ENCODE peak calls at places on chromosome 16, in seven cellular contexts. P is cardiac fibroblast; J is stimulated activated CD4-positive, alpha-beta T cell treated with anti-CD3 and anti-CD28 coated beads, Interleukin-2, amount 100 ng/mL, for 24 hours; O is iris pigment epithelial cell; Y is central memory CD4-positive, alpha-beta T cell; D is neuronal stem cell; A is hepatic stellate cell. E is an unnamed sample.

GRCh38 chr16:21950782-21951521 is 2.2 kb upstream of the UQCRC2 start:
- DNase-seq in O (peak), Y (peak), D (no peak), A (peak), J (no peak), P (peak), E (peak)

GRCh38 chr16:57319646-57320045 is 35.2 kb upstream of the PLLP start:
- DNase-seq in D (no peak), P (no peak), Y (no peak), A (no peak), O (no peak), J (no peak), E (no peak)

GRCh38 chr16:68144008-68144407 is 58.8 kb downstream of the NFATC3 start:
- DNase-seq in P (no peak), D (no peak), Y (no peak), O (no peak), A (no peak), J (no peak), E (no peak)

GRCh38 chr16:80231118-80231515 is 309.7 kb upstream of the DYNLRB2 start:
- DNase-seq in O (no peak), D (no peak), P (peak), J (no peak), A (no peak), Y (no peak), E (no peak)

GRCh38 chr16:892006-892405 is 78.8 kb downstream of the LMF1 start:
- DNase-seq in D (no peak), Y (no peak), O (no peak), A (no peak), J (no peak), P (no peak), E (no peak)

GRCh38 chr16:75385507-75386152 is 47.7 kb downstream of the CFDP1 start:
- DNase-seq in J (no peak), A (no peak), O (peak), P (peak), Y (peak), D (peak), E (peak)

GRCh38 chr16:85173981-85174751 is 61.9 kb upstream of the CIBAR2 start:
- DNase-seq in D (no peak), A (peak), P (peak), J (no peak), O (peak), Y (no peak), E (peak)

GRCh38 chr16:24052466-24053324 is 203.4 kb upstream of the CACNG3 start:
- DNase-seq in P (no peak), A (no peak), D (no peak), O (no peak), Y (no peak), J (no peak), E (no peak)

GRCh38 chr16:58377932-58378331 is 14.3 kb upstream of the GINS3 start:
- DNase-seq in O (peak), P (peak), J (no peak), D (no peak), A (no peak), Y (no peak), E (no peak)

GRCh38 chr16:83973581-83974385 is 5.7 kb downstream of the NECAB2 start:
- DNase-seq in D (no peak), J (no peak), P (no peak), Y (no peak), O (no peak), A (no peak), E (no peak)

GRCh38 chr16:12544477-12545291 is 259.0 kb downstream of the CPPED1 start:
- DNase-seq in P (no peak), Y (no peak), A (no peak), J (no peak), D (no peak), O (no peak), E (no peak)

GRCh38 chr16:11283820-11284248 is 2.7 kb upstream of the PRM1 start:
- DNase-seq in Y (no peak), O (no peak), J (no peak), P (peak), D (no peak), A (no peak), E (no peak)

GRCh38 chr16:70523621-70524405 is at the start of gene SF3B3:
- DNase-seq in J (peak), O (peak), D (peak), Y (peak), P (peak), A (peak), E (peak)

GRCh38 chr16:67406628-67407027 is 9.6 kb downstream of the ZDHHC1 start:
- DNase-seq in Y (no peak), A (peak), J (no peak), O (peak), P (peak), D (no peak), E (peak)

GRCh38 chr16:9900576-9900975 is 281.7 kb downstream of the GRIN2A start:
- DNase-seq in O (no peak), J (no peak), P (no peak), Y (no peak), A (no peak), D (no peak), E (no peak)

GRCh38 chr16:58022601-58023371 is 2.8 kb upstream of the MMP15 start:
- DNase-seq in A (peak), P (peak), Y (no peak), O (peak), J (no peak), D (no peak), E (peak)

GRCh38 chr16:2157480-2158261 is 2.1 kb downstream of the TRAF7 start:
- DNase-seq in A (no peak), J (no peak), O (no peak), D (no peak), P (no peak), Y (no peak), E (no peak)

GRCh38 chr16:24950275-24950674 is 64.9 kb downstream of the ARHGAP17 start:
- DNase-seq in O (peak), J (no peak), D (no peak), Y (no peak), P (peak), A (peak), E (no peak)

GRCh38 chr16:85100265-85100664 is 12.0 kb downstream of the CIBAR2 start:
- DNase-seq in J (no peak), A (no peak), O (no peak), P (no peak), D (no peak), Y (no peak), E (no peak)

GRCh38 chr16:89974860-89975259 is 26.3 kb downstream of the DEF8 start:
- DNase-seq in O (no peak), J (no peak), Y (no peak), A (no peak), D (no peak), P (no peak), E (no peak)

GRCh38 chr16:89723279-89724250 is 2.2 kb downstream of the ZNF276 start:
- DNase-seq in Y (peak), J (peak), D (no peak), P (no peak), O (peak), A (no peak), E (no peak)

GRCh38 chr16:62253926-62254325 is 217.7 kb upstream of the CDH8 start:
- DNase-seq in Y (no peak), D (no peak), J (no peak), A (no peak), P (no peak), O (no peak), E (no peak)

GRCh38 chr16:18938986-18939385 is 12.8 kb upstream of the SMG1 start:
- DNase-seq in P (no peak), D (no peak), O (no peak), A (no peak), Y (no peak), J (no peak), E (no peak)

GRCh38 chr16:12348733-12349704 is 372.5 kb downstream of the SNX29 start:
- DNase-seq in D (no peak), A (no peak), P (no peak), Y (no peak), O (no peak), J (no peak), E (no peak)

GRCh38 chr16:46822270-46822669 is 8.7 kb downstream of the C16orf87 start:
- DNase-seq in J (peak), A (peak), D (no peak), Y (no peak), O (peak), P (peak), E (peak)